ENCODE peak calls at places on chromosomes 16 and 17, in five cellular contexts. F is psoas muscle; R is HT1080; H is stimulated activated CD8-positive, alpha-beta memory T cell treated with anti-CD3 and anti-CD28 coated beads, Interleukin-7, amount 100 ng/mL, for 24 hours; U is anterior cingulate cortex. Z is an unnamed sample.

GRCh38 chr17:10622610-10623485 is 34.3 kb downstream of the MYH3 start:
- DNase-seq in R (no peak), F (no peak), H (no peak), U (no peak), Z (no peak)

GRCh38 chr17:19482571-19482970 is 51.1 kb upstream of the SLC47A1 start:
- DNase-seq in F (no peak), H (no peak), U (no peak), R (no peak), Z (no peak)

GRCh38 chr17:48514483-48514876 is 16.3 kb downstream of the HOXB1 start:
- DNase-seq in H (no peak), F (no peak), R (peak), U (no peak), Z (no peak)

GRCh38 chr16:69910964-69911363 is 40.2 kb upstream of the CLEC18A start:
- DNase-seq in H (no peak), U (no peak), R (no peak), F (no peak), Z (no peak)

GRCh38 chr17:1878419-1879121 is 48.8 kb downstream of the RPA1 start:
- DNase-seq in H (no peak), U (no peak), F (no peak), R (no peak), Z (no peak)

GRCh38 chr17:34913001-34913400 is 48.3 kb downstream of the CCT6B start:
- DNase-seq in F (no peak), U (no peak), H (no peak), R (no peak), Z (no peak)

GRCh38 chr17:73021771-73022170 is 70.7 kb downstream of the SLC39A11 start:
- DNase-seq in H (no peak), F (no peak), U (no peak), R (no peak), Z (peak)

GRCh38 chr17:57045868-57046671 is 39.0 kb upstream of the AKAP1 start:
- DNase-seq in H (no peak), F (peak), U (no peak), R (no peak), Z (peak)

Z was measured in DMS79 treated with DMSO at 0.1 percent for 48 hours.